ENCODE peak calls at places on chromosome 3, in nine cellular contexts. S is upper lobe of right lung, F is psoas muscle, U is mammary epithelial cell, C is IMR-90, Y is cardiac muscle cell, E is pancreas, B is Peyer's patch, Q is gastrocnemius medialis. J is an unnamed sample.

GRCh38 chr3:72894941-72895552 is 7.2 kb downstream of the GXYLT2 start:
- DNase-seq in S (no peak), F (no peak), U (no peak), C (no peak), Y (no peak), E (no peak), B (no peak), Q (no peak), J (no peak)

GRCh38 chr3:152828075-152828840 is 6.7 kb upstream of the P2RY1 start:
- DNase-seq in S (no peak), F (no peak), U (no peak), C (no peak), Y (no peak), E (no peak), B (no peak), Q (no peak), J (no peak)

GRCh38 chr3:127456471-127457093 is 134.0 kb downstream of the TPRA1 start:
- DNase-seq in S (peak; percentile 64), F (peak; percentile 50), U (peak; percentile 89), C (peak; percentile 63), Y (no peak), E (no peak), B (no peak), Q (no peak), J (no peak)

GRCh38 chr3:60917136-60917535 is 334.1 kb downstream of the FHIT start:
- DNase-seq in S (no peak), F (no peak), U (no peak), C (no peak), Y (peak; percentile 33), E (peak; percentile 59), B (no peak), Q (no peak), J (no peak)

GRCh38 chr3:48688032-48688736 is 2.5 kb upstream of the NCKIPSD start:
- DNase-seq in S (peak; percentile 53), F (no peak), U (no peak), C (peak; percentile 84), Y (no peak), E (no peak), B (no peak), Q (no peak), J (no peak)

GRCh38 chr3:57752307-57752706 is 3.8 kb upstream of the SLMAP start:
- DNase-seq in S (no peak), F (no peak), U (peak; percentile 90), C (peak; percentile 6), Y (no peak), E (no peak), B (no peak), Q (no peak), J (no peak)

GRCh38 chr3:194512895-194513601 is 26.2 kb upstream of the ATP13A3 start:
- DNase-seq in S (no peak), F (no peak), U (no peak), C (no peak), Y (no peak), E (no peak), B (no peak), Q (no peak), J (no peak)

GRCh38 chr3:159210336-159210735 is 408.5 kb downstream of the MFSD1 start:
- DNase-seq in S (no peak), F (no peak), U (no peak), C (no peak), Y (no peak), E (no peak), B (no peak), Q (no peak), J (no peak)

GRCh38 chr3:136196064-136196400 is at the start of gene MSL2:
- DNase-seq in S (no peak), F (no peak), U (no peak), C (no peak), Y (no peak), E (no peak), B (no peak), Q (no peak), J (no peak)

GRCh38 chr3:45225465-45226205 is 452 bp downstream of the TMEM158 start:
- DNase-seq in S (peak; percentile 67), F (peak; percentile 54), U (no peak), C (no peak), Y (peak; percentile 64), E (peak; percentile 69), B (no peak), Q (no peak), J (no peak)

GRCh38 chr3:37491343-37491742 is 317.0 kb upstream of the LRRFIP2 start:
- DNase-seq in S (no peak), F (no peak), U (no peak), C (no peak), Y (no peak), E (no peak), B (no peak), Q (no peak), J (no peak)

GRCh38 chr3:69803871-69804270 is 64.6 kb downstream of the MITF start:
- DNase-seq in S (no peak), F (no peak), U (no peak), C (peak; percentile 37), Y (no peak), E (no peak), B (no peak), Q (no peak), J (no peak)

GRCh38 chr3:71210257-71211002 is 373.1 kb downstream of the FOXP1 start:
- DNase-seq in S (no peak), F (no peak), U (peak; percentile 29), C (peak; percentile 76), Y (peak; percentile 79), E (no peak), B (no peak), Q (peak; percentile 83), J (peak; percentile 82)
- TF ChIP-seq CTCF in S (no peak), F (no peak), U (no peak), C (peak; percentile 12), Y (peak; percentile 27), E (no peak), B (peak; percentile 31), Q (peak; percentile 37), J (no peak)

GRCh38 chr3:17552351-17552750 is 190.1 kb downstream of the TBC1D5 start:
- DNase-seq in S (no peak), F (no peak), U (no peak), C (no peak), Y (no peak), E (no peak), B (no peak), Q (no peak), J (no peak)

GRCh38 chr3:17554078-17554477 is 188.4 kb downstream of the TBC1D5 start:
- DNase-seq in S (no peak), F (no peak), U (no peak), C (no peak), Y (no peak), E (no peak), B (no peak), Q (no peak), J (no peak)

GRCh38 chr3:17553080-17553479 is 189.4 kb downstream of the TBC1D5 start:
- DNase-seq in S (no peak), F (no peak), U (no peak), C (no peak), Y (peak; percentile 49), E (no peak), B (no peak), Q (no peak), J (no peak)

GRCh38 chr3:17551333-17551732 is 191.1 kb downstream of the TBC1D5 start:
- DNase-seq in S (no peak), F (no peak), U (no peak), C (no peak), Y (no peak), E (no peak), B (no peak), Q (no peak), J (no peak)

DNA sequence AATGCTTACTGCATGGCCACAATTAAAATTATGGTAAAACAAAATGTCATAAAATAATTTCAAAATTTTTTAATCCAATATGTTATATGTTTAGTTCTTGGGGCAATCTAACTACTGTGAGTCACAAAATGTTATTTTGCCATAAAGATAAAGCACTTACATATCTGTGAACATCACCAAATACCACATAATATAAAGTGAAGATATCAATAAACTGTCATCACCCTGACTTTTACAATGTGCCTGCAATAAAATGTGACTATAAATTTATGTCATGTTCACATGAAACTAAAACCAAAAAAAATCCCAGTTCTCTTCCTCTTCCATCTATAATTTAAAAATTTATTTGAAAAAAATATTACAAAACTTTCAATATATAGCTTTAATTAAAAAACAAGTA is 191.8 kb downstream of the TBC1D5 start:
- DNase-seq in S (no peak), F (no peak), U (no peak), C (no peak), Y (no peak), E (no peak), B (no peak), Q (no peak), J (no peak)
- H3K27ac ChIP-seq in S (no peak overlapping the region), F (no peak overlapping the region), U (no peak overlapping the region), C (no peak overlapping the region), Y (no peak overlapping the region), E (no peak overlapping the region), B (no peak overlapping the region), Q (no peak overlapping the region), J (no peak overlapping the region)

GRCh38 chr3:113535898-113536297 is 3.5 kb downstream of the SIDT1 start:
- DNase-seq in S (no peak), F (no peak), U (no peak), C (no peak), Y (no peak), E (no peak), B (no peak), Q (no peak), J (no peak)
- TF ChIP-seq CTCF in S (no peak), F (peak; percentile 4), U (no peak), C (peak; percentile 11), Y (no peak), E (no peak), B (no peak), Q (no peak), J (no peak)

GRCh38 chr3:186843039-186843432 is 526 bp downstream of the ADIPOQ start:
- DNase-seq in S (no peak), F (no peak), U (no peak), C (no peak), Y (no peak), E (no peak), B (no peak), Q (no peak), J (no peak)

GRCh38 chr3:186842426-186843038 is at the start of gene ADIPOQ:
- DNase-seq in S (no peak), F (no peak), U (no peak), C (no peak), Y (no peak), E (no peak), B (no peak), Q (no peak), J (no peak)

GRCh38 chr3:186847437-186847836 is 4.9 kb downstream of the ADIPOQ start:
- DNase-seq in S (no peak), F (no peak), U (no peak), C (no peak), Y (no peak), E (no peak), B (no peak), Q (no peak), J (no peak)

GRCh38 chr3:186841637-186842036 is 873 bp upstream of the ADIPOQ start:
- DNase-seq in S (no peak), F (no peak), U (no peak), C (no peak), Y (no peak), E (no peak), B (no peak), Q (no peak), J (peak; percentile 42)

DNA sequence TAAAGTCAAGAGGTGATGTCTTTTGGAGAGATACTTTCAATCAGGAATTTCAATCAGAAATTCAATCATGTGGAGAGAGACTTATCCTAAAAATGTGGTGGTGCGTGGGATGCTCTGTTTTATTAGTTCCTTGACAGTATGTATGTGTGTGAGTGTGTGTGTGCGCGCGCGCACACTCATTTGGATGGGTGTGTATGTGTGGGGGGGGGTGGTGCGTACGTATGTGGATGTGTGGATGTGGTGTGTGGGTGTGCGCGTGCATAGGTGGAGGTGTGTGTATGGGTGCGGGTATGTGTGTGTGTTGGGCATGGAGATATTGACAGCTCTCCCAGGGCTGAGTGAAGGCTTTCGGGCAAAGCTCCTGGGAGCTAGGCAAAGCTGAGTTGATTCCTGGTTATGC is 2.4 kb downstream of the ADIPOQ start:
- DNase-seq in S (no peak), F (no peak), U (no peak), C (no peak), Y (no peak), E (no peak), B (no peak), Q (no peak), J (no peak)
- H3K27ac ChIP-seq in S (no peak overlapping the region), F (no peak overlapping the region), U (no peak overlapping the region), C (no peak overlapping the region), Y (no peak overlapping the region), E (no peak overlapping the region), B (no peak overlapping the region), Q (no peak overlapping the region), J (no peak overlapping the region)